ENCODE peak calls at places on chromosomes 5 and 9, in six cellular contexts. B, H, N, I, R and T are unnamed samples.
A peak's percentile ranks its signal among the peaks of the same experiment; 100 is the strongest.

GRCh38 chr5:42944989-42945388 is 95.1 kb downstream of the ANXA2R start:
- DNase-seq in H (peak; percentile 49), R (no peak), N (no peak), I (no peak), B (peak; percentile 90), T (peak; percentile 39)

GRCh38 chr9:101443358-101443757 is 7.8 kb upstream of the ALDOB start:
- DNase-seq in H (no peak), R (no peak), B (no peak), I (no peak), N (no peak), T (no peak)

GRCh38 chr9:20355022-20355421 is 267.3 kb downstream of the MLLT3 start:
- DNase-seq in H (no peak), B (peak; percentile 88), R (no peak), I (no peak), N (no peak), T (no peak)

GRCh38 chr9:104772707-104773106 is 8.8 kb downstream of the NIPSNAP3B start:
- DNase-seq in I (peak; percentile 49), B (no peak), N (no peak), R (peak; percentile 64), H (no peak), T (no peak)

GRCh38 chr5:80204808-80205614 is 50.8 kb downstream of the SERINC5 start:
- DNase-seq in R (no peak), H (no peak), I (peak; percentile 82), B (no peak), N (no peak), T (peak; percentile 56)

GRCh38 chr9:19782005-19782404 is 6.8 kb downstream of the SLC24A2 start:
- DNase-seq in R (no peak), N (no peak), I (no peak), B (peak; percentile 3), H (no peak), T (peak; percentile 11)

GRCh38 chr9:33024126-33024965 is 727 bp upstream of the DNAJA1 start:
- DNase-seq in H (no peak), R (no peak), B (peak; percentile 41), N (no peak), I (no peak), T (no peak)

GRCh38 chr9:14710804-14711203 is 11.7 kb downstream of the CER1 start:
- DNase-seq in I (no peak), H (no peak), R (no peak), N (no peak), B (peak; percentile 15), T (no peak)

GRCh38 chr5:28468121-28468520 is 1429.7 kb upstream of the CDH9 start:
- DNase-seq in B (no peak), H (no peak), R (no peak), I (peak; percentile 3), N (no peak), T (no peak)

GRCh38 chr9:79057576-79057975 is 514.2 kb upstream of the TLE4 start:
- DNase-seq in H (no peak), N (no peak), R (no peak), B (peak; percentile 3), I (no peak), T (no peak)

GRCh38 chr5:132764051-132764450 is 13.0 kb downstream of the SEPTIN8 start:
- DNase-seq in R (no peak), N (peak; percentile 39), B (no peak), I (no peak), H (no peak), T (no peak)